ENCODE peak calls at places on chromosomes 11 and 22, in four cellular contexts. Z is mucosa of descending colon, H is fibroblast of mammary gland, G is body of pancreas. P is an unnamed sample.

GRCh38 chr11:91946397-91947090 is 278.1 kb upstream of the FAT3 start:
- DNase-seq in Z (no peak), H (peak), G (no peak), P (no peak)

GRCh38 chr11:61893981-61894380 is 2.6 kb upstream of the FADS3 start:
- DNase-seq in Z (no peak), H (peak), G (no peak), P (no peak)

GRCh38 chr11:17273668-17274321 is 2.7 kb upstream of the NUCB2 start:
- DNase-seq in Z (no peak), H (no peak), G (no peak), P (no peak)

GRCh38 chr11:119062779-119063178 is 4.8 kb upstream of the VPS11 start:
- DNase-seq in Z (no peak), H (peak), G (peak), P (no peak)

GRCh38 chr11:33445761-33446161 is 188.6 kb downstream of the HIPK3 start:
- DNase-seq in Z (no peak), H (peak), G (no peak), P (no peak)

GRCh38 chr22:19846620-19847344 is 7.9 kb downstream of the GNB1L start:
- DNase-seq in Z (no peak), H (no peak), G (no peak), P (no peak)

GRCh38 chr11:16606784-16607674 is 131.4 kb upstream of the C11orf58 start:
- DNase-seq in Z (no peak), H (no peak), G (peak), P (peak)

GRCh38 chr11:128532571-128533091 is 54.7 kb downstream of the ETS1 start:
- DNase-seq in Z (no peak), H (no peak), G (no peak), P (no peak)

GRCh38 chr11:2590131-2590950 is 109.5 kb downstream of the KCNQ1OT1 start:
- DNase-seq in Z (no peak), H (no peak), G (no peak), P (no peak)

GRCh38 chr22:41380993-41381328 is 781 bp upstream of the TEF start:
- DNase-seq in Z (peak), H (peak), G (peak), P (no peak)

GRCh38 chr11:26583550-26583949 is 11.5 kb upstream of the MUC15 start:
- DNase-seq in Z (no peak), H (peak), G (no peak), P (no peak)

GRCh38 chr22:31743871-31744270 is 6.1 kb downstream of the PRR14L start:
- DNase-seq in Z (no peak), H (no peak), G (no peak), P (no peak)

GRCh38 chr11:23789938-23790371 is 706.9 kb upstream of the LUZP2 start:
- DNase-seq in Z (peak), H (peak), G (no peak), P (no peak)

GRCh38 chr11:96149743-96150555 is 193.0 kb downstream of the MAML2 start:
- DNase-seq in Z (no peak), H (peak), G (no peak), P (no peak)

GRCh38 chr11:120543816-120544215 is 32.3 kb downstream of the GRIK4 start:
- DNase-seq in Z (no peak), H (no peak), G (no peak), P (no peak)

GRCh38 chr11:33557201-33557600 is 143.4 kb downstream of the C11orf91 start:
- DNase-seq in Z (no peak), H (peak), G (no peak), P (no peak)

GRCh38 chr11:93541884-93542752 is 1.1 kb downstream of the SMCO4 start:
- DNase-seq in Z (peak), H (peak), G (peak), P (peak)

GRCh38 chr11:87851234-87851633 is 324.0 kb downstream of the RAB38 start:
- DNase-seq in Z (no peak), H (peak), G (no peak), P (no peak)

GRCh38 chr22:25366876-25367466 is 147.5 kb downstream of the CRYBB2 start:
- DNase-seq in Z (no peak), H (peak), G (no peak), P (no peak)

GRCh38 chr11:76700177-76701100 is 29.9 kb upstream of the LRRC32 start:
- DNase-seq in Z (no peak), H (peak), G (no peak), P (no peak)

GRCh38 chr11:45537617-45538016 is 127.8 kb downstream of the CHST1 start:
- DNase-seq in Z (no peak), H (peak), G (no peak), P (no peak)

GRCh38 chr22:37141971-37142647 is 7.6 kb downstream of the IL2RB start:
- DNase-seq in Z (no peak), H (no peak), G (no peak), P (no peak)

GRCh38 chr22:38074181-38075104 is 9.5 kb downstream of the SLC16A8 start:
- DNase-seq in Z (no peak), H (no peak), G (no peak), P (peak)

GRCh38 chr11:92406472-92406871 is 181.9 kb downstream of the FAT3 start:
- DNase-seq in Z (no peak), H (no peak), G (no peak), P (no peak)

GRCh38 chr11:22461626-22462025 is 123.4 kb downstream of the SLC17A6 start:
- DNase-seq in Z (no peak), H (peak), G (no peak), P (no peak)

GRCh38 chr11:16812274-16812673 is 73.8 kb downstream of the C11orf58 start:
- DNase-seq in Z (no peak), H (no peak), G (no peak), P (no peak)

GRCh38 chr11:8168485-8169257 is at the start of gene RIC3:
- DNase-seq in Z (peak), H (no peak), G (peak), P (peak)

GRCh38 chr11:75334976-75335375 is 16.5 kb downstream of the ARRB1 start:
- DNase-seq in Z (no peak), H (no peak), G (no peak), P (no peak)

GRCh38 chr22:17781319-17782031 is 7.2 kb upstream of the BID start:
- DNase-seq in Z (no peak), H (peak), G (no peak), P (no peak)

GRCh38 chr22:27630754-27631153 is 170.8 kb downstream of the MN1 start:
- DNase-seq in Z (no peak), H (no peak), G (no peak), P (no peak)

GRCh38 chr11:132631956-132632355 is 900.3 kb downstream of the OPCML start:
- DNase-seq in Z (no peak), H (no peak), G (no peak), P (no peak)

GRCh38 chr11:132576706-132577105 is 955.6 kb downstream of the OPCML start:
- DNase-seq in Z (no peak), H (peak), G (no peak), P (no peak)